ENCODE peak calls at places on chromosomes 16 and 17, in four cellular contexts. A, Z, V and D are unnamed samples.
A peak's percentile ranks its signal among the peaks of the same experiment; 100 is the strongest.

GRCh38 chr17:72392056-72393010 is 271.5 kb downstream of the SOX9 start:
- DNase-seq in Z (peak; percentile 89), A (no peak), V (no peak), D (no peak)

GRCh38 chr16:2205104-2205966 is at the start of gene MLST8:
- DNase-seq in Z (peak; percentile 91), V (peak; percentile 95), A (peak; percentile 93), D (peak; percentile 84)

GRCh38 chr17:81409190-81409935 is 14.1 kb downstream of the BAHCC1 start:
- DNase-seq in V (no peak), A (no peak), Z (no peak), D (peak; percentile 68)

GRCh38 chr16:89282523-89282922 is 65.0 kb downstream of the ZNF778 start:
- DNase-seq in V (no peak), A (no peak), Z (no peak), D (no peak)

GRCh38 chr16:2879854-2880508 is 3.0 kb upstream of the FLYWCH2 start:
- DNase-seq in V (peak; percentile 24), Z (no peak), A (no peak), D (no peak)

GRCh38 chr17:40499551-40500189 is 1.8 kb downstream of the TNS4 start:
- DNase-seq in Z (peak; percentile 87), A (peak; percentile 90), V (peak; percentile 95), D (peak; percentile 94)

GRCh38 chr16:3038256-3038655 is 1.5 kb upstream of the BICDL2 start:
- DNase-seq in A (no peak), V (no peak), Z (peak; percentile 10), D (peak; percentile 77)

GRCh38 chr16:87657621-87658192 is 55.4 kb downstream of the JPH3 start:
- DNase-seq in V (no peak), Z (peak; percentile 29), A (no peak), D (peak; percentile 77)

GRCh38 chr17:4232168-4232813 is 31.5 kb downstream of the ANKFY1 start:
- DNase-seq in V (no peak), A (no peak), Z (peak; percentile 84), D (no peak)

GRCh38 chr16:31706318-31706717 is 167.3 kb upstream of the ZNF267 start:
- DNase-seq in A (no peak), Z (no peak), V (no peak), D (no peak)

GRCh38 chr16:4679854-4680636 is 13.3 kb upstream of the NUDT16L1 start:
- DNase-seq in V (peak; percentile 86), A (peak; percentile 92), Z (peak; percentile 16), D (no peak)

GRCh38 chr17:3810019-3810418 is 9.0 kb upstream of the ITGAE start:
- DNase-seq in Z (no peak), A (no peak), V (no peak), D (no peak)

GRCh38 chr16:77599793-77600415 is 122.4 kb upstream of the NUDT7 start:
- DNase-seq in Z (peak; percentile 62), V (no peak), A (no peak), D (no peak)

GRCh38 chr17:10063730-10064221 is 134.6 kb downstream of the GAS7 start:
- DNase-seq in A (no peak), Z (peak; percentile 65), V (peak; percentile 62), D (no peak)

GRCh38 chr16:68128577-68129305 is 43.6 kb downstream of the NFATC3 start:
- DNase-seq in Z (peak; percentile 4), V (no peak), A (no peak), D (peak; percentile 26)

GRCh38 chr16:68130520-68130919 is 45.4 kb downstream of the NFATC3 start:
- DNase-seq in A (no peak), V (no peak), Z (no peak), D (no peak)

GRCh38 chr16:68131813-68132706 is 46.9 kb downstream of the NFATC3 start:
- DNase-seq in A (no peak), V (no peak), Z (no peak), D (no peak)

DNA sequence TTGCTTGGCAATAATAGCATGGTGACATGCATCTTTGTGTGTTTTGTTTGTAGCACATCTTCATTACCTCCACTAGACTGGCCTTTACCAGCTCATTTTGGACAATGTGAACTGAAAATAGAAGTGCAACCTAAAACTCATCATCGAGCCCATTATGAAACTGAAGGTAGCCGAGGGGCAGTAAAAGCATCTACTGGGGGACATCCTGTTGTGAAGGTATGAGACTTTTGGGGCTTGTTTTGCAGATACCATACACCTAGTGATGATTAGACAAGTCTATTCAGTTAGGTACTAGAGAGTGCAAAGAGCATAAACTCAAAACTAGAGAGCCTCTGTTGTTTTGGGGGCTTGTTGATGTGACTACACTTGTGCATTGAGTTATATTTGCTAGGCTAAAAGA is 41.2 kb downstream of the NFATC3 start:
- DNase-seq in A (no peak), Z (peak; percentile 3), V (no peak), D (no peak)
- H3K27ac ChIP-seq in A (no peak overlapping the region), Z (no peak overlapping the region), V (no peak overlapping the region), D (no peak overlapping the region)

GRCh38 chr16:19140392-19140791 is 26.6 kb downstream of the ITPRIPL2 start:
- DNase-seq in Z (no peak), A (no peak), V (no peak), D (no peak)
- H3K27ac ChIP-seq in Z (no peak overlapping the region), A (no peak overlapping the region), V (no peak overlapping the region), D (no peak overlapping the region)

DNA sequence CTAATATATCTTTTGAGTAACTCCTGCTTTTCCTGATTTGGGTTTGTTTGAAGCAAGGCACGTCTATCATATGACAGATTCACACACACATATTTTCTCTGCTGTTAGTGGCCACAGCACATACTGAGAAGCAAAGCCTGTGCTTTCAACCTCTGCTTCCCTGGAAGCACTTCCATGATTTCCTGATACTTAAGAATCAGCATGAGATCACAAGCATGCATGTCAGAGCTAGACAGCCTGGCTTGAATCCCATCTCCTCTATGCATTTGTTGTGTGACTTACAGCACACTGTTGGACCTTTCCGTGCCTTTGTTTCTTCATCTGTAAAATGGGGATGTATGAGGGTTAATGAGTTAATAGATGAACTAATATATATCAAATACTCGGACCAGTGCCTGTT is 151.1 kb upstream of the NOL11 start:
- DNase-seq in V (no peak), Z (no peak), A (no peak), D (no peak)
- H3K27ac ChIP-seq in V (no peak overlapping the region), Z (no peak overlapping the region), A (no peak overlapping the region), D (no peak overlapping the region)

GRCh38 chr17:62887437-62887836 is 78.6 kb upstream of the TANC2 start:
- DNase-seq in A (no peak), V (no peak), Z (no peak), D (no peak)
- H3K27ac ChIP-seq in A (no peak overlapping the region), V (no peak overlapping the region), Z (no peak overlapping the region), D (no peak overlapping the region)

GRCh38 chr17:74750039-74750326 is 1.6 kb downstream of the NHERF1 start:
- DNase-seq in V (no peak), Z (no peak), A (no peak), D (no peak)
- H3K27ac ChIP-seq in V (no peak overlapping the region), Z (no peak overlapping the region), A (no peak overlapping the region), D (no peak overlapping the region)

GRCh38 chr17:45035848-45036247 is 15.6 kb downstream of the DCAKD start:
- DNase-seq in Z (no peak), V (no peak), A (no peak), D (no peak)

GRCh38 chr17:45034599-45034998 is 16.8 kb downstream of the DCAKD start:
- DNase-seq in V (no peak), Z (no peak), A (no peak), D (no peak)

GRCh38 chr17:45040459-45040858 is 11.0 kb downstream of the DCAKD start:
- DNase-seq in V (no peak), A (no peak), Z (peak; percentile 20), D (peak; percentile 66)

GRCh38 chr17:45038771-45039634 is 12.4 kb downstream of the DCAKD start:
- DNase-seq in A (peak; percentile 49), Z (no peak), V (no peak), D (no peak)

DNA sequence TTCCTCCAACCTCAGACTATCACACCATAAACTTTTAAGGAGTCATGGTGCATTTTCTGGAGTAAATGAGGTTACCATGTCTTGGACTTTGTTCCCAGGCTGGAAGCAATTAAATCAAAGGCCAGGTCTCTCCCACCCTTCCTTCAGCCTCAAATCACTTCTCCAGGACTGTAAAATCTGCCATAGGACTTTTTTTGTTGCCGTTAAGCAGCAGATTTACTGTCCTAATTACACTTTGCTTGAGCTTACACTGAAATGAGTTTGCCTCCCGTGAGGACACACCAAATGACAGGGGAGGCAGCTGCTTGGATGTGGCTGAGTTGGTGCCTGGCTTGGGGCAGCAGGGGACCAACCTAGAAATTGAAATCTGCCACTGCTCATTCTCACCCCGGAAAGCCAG is 14.7 kb downstream of the DCAKD start:
- DNase-seq in A (no peak), V (no peak), Z (no peak), D (no peak)
- H3K27ac ChIP-seq in A (no peak overlapping the region), V (no peak overlapping the region), Z (no peak overlapping the region), D (no peak overlapping the region)

GRCh38 chr16:57940382-57940966 is 30.5 kb downstream of the CNGB1 start:
- DNase-seq in A (no peak), Z (no peak), V (no peak), D (no peak)

GRCh38 chr16:57937861-57938260 is 33.1 kb downstream of the CNGB1 start:
- DNase-seq in Z (peak; percentile 18), A (no peak), V (no peak), D (no peak)

GRCh38 chr16:57939872-57940224 is 31.1 kb downstream of the CNGB1 start:
- DNase-seq in A (no peak), V (no peak), Z (no peak), D (no peak)

GRCh38 chr16:57938484-57938883 is 32.4 kb downstream of the CNGB1 start:
- DNase-seq in Z (no peak), A (no peak), V (no peak), D (no peak)

DNA sequence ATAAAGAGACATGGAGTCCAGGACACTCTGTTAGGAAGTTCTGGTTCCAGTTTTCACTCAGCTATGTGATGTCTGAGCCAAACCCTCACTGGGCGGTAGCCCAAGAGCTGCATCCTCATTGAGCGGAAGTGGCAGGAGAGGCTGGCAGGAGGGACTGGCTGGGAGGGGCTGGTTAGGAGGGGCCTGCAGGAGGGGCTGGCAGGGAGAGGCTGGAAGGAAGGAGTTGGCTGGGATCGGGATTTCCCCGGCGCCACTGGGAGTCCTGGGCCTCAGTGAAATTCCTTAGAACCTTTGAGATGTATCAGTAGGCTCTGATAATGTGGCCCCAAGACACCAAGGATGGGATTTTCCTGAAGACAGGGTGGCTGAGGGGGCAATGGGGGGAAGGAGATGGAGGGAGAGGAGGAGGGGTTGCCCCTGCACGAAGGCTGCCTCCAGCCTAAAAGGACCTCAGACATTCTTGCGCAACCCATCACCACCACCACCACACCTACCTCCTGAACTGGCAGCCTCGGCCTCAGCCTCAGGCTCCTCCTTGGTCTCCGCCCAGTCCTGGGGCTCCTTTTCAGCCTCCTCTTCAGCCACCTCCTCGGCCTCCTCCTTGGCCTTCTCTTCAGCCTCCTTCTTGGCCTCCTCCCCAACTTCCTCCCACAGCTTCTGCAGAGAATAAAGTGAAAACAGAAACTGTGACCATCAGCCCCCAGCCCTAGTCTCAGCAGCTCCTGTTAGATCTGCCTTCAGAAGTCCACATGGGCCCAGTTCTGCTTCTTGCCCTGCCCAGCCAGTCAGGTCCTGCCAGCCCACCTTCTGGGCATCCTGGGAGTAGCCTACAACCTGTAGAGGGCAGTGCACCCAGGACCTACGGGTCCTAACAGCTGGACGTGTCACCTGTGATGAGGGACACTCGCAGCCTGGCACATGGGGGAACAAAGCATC is 31.7 kb downstream of the CNGB1 start:
- DNase-seq in V (peak; percentile 84), Z (peak; percentile 87), A (peak; percentile 50), D (peak; percentile 31)
- H3K27ac ChIP-seq in V (no peak overlapping the region), Z (peak overlapping the region; percentile 15), A (no peak overlapping the region), D (no peak overlapping the region)

DNA sequence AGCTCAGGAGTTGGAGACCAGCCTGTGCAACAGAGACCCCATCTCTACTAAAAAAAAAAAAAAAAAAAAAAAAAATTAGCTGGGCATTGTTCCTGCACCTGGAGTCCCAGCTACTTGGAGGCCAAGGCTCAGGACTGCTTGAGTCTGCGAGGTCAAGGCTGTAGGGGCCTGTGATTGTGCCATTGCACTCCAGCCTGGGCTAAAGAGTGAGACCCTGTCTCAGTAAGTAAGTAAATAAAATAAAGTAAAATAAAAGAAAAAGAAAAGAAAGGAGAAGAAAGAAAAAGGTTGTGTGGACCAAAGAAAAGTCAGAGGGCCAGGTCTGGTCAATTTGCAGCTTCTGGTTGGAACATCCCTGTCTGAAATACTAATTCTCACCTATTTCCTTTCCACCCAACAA is 18.4 kb downstream of the MT1X start:
- DNase-seq in V (no peak), A (no peak), Z (no peak), D (no peak)
- H3K27ac ChIP-seq in V (no peak overlapping the region), A (no peak overlapping the region), Z (no peak overlapping the region), D (no peak overlapping the region)